ENCODE peak calls at places on chromosomes 7 and 10, in eight cellular contexts. W is cardiac fibroblast, X is T-cell, K is mucosa of gallbladder, T is LoVo, E is memory B cell, Y is suprapubic skin, O is lung microvascular endothelial cell. B is an unnamed sample.

GRCh38 chr7:1114505-1114904 is 26.6 kb downstream of the GPER1 start:
- DNase-seq in X (no peak), Y (no peak), K (no peak), E (no peak), W (no peak), O (no peak), T (no peak), B (peak; percentile 61)

GRCh38 chr7:55177589-55178261 is 158.9 kb downstream of the EGFR start:
- DNase-seq in T (no peak), X (no peak), E (no peak), K (peak; percentile 62), Y (no peak), W (peak; percentile 46), O (no peak), B (no peak)

GRCh38 chr7:6092953-6093354 is 61.8 kb downstream of the ANKRD61 start:
- DNase-seq in W (no peak), T (no peak), X (no peak), O (no peak), E (no peak), Y (no peak), K (no peak), B (no peak)

GRCh38 chr10:70974351-70974901 is 86.1 kb upstream of the PCBD1 start:
- DNase-seq in O (no peak), Y (no peak), T (peak; percentile 28), E (no peak), K (no peak), W (no peak), X (no peak), B (no peak)

GRCh38 chr10:51348622-51349021 is 274.3 kb downstream of the PRKG1 start:
- DNase-seq in T (no peak), X (no peak), E (no peak), O (no peak), K (no peak), W (no peak), Y (no peak), B (no peak)

GRCh38 chr7:108329514-108329913 is 126.7 kb downstream of the NRCAM start:
- DNase-seq in Y (no peak), E (no peak), W (no peak), K (no peak), X (no peak), O (no peak), T (no peak), B (no peak)

GRCh38 chr7:16785316-16785715 is 19.5 kb downstream of the AGR2 start:
- DNase-seq in X (no peak), E (no peak), O (no peak), W (no peak), K (no peak), T (no peak), Y (no peak), B (no peak)

GRCh38 chr10:115092555-115093285 is 445 bp upstream of the ATRNL1 start:
- DNase-seq in W (peak; percentile 48), O (peak; percentile 11), T (peak; percentile 16), Y (no peak), K (no peak), X (no peak), E (peak; percentile 69), B (no peak)

GRCh38 chr7:148697256-148697841 is 1.4 kb upstream of the CUL1 start:
- DNase-seq in O (peak; percentile 86), W (peak; percentile 75), E (no peak), Y (no peak), T (no peak), X (no peak), K (peak; percentile 24), B (no peak)

GRCh38 chr7:49396194-49396593 is 377.2 kb upstream of the VWC2 start:
- DNase-seq in K (no peak), O (no peak), X (no peak), Y (no peak), T (no peak), W (no peak), E (no peak), B (no peak)

GRCh38 chr7:57449904-57450303 is at the start of gene ZNF716:
- DNase-seq in O (no peak), W (no peak), Y (no peak), X (no peak), E (no peak), T (no peak), K (no peak), B (no peak)

GRCh38 chr10:14063531-14064317 is 267.0 kb downstream of the FRMD4A start:
- DNase-seq in O (no peak), W (peak; percentile 94), E (no peak), K (no peak), T (no peak), X (no peak), Y (no peak), B (no peak)

GRCh38 chr10:78162867-78163266 is 129.2 kb downstream of the RPS24 start:
- DNase-seq in Y (no peak), X (no peak), K (no peak), W (no peak), E (no peak), O (no peak), T (no peak), B (no peak)

GRCh38 chr7:861222-861621 is 15.1 kb upstream of the GET4 start:
- DNase-seq in O (no peak), T (no peak), X (no peak), K (peak; percentile 85), Y (no peak), W (no peak), E (no peak), B (peak; percentile 11)

GRCh38 chr10:124561206-124561605 is 99.6 kb downstream of the LHPP start:
- DNase-seq in X (no peak), E (no peak), T (no peak), K (no peak), W (no peak), O (no peak), Y (no peak), B (no peak)

GRCh38 chr7:105519353-105519752 is 2.7 kb downstream of the PUS7 start:
- DNase-seq in E (no peak), Y (no peak), T (no peak), W (no peak), X (no peak), K (no peak), O (no peak), B (no peak)

GRCh38 chr7:136635755-136636154 is 232.7 kb upstream of the CHRM2 start:
- DNase-seq in E (no peak), W (no peak), O (no peak), X (no peak), T (no peak), Y (no peak), K (no peak), B (no peak)

GRCh38 chr7:20598479-20599419 is 16.7 kb upstream of the ABCB5 start:
- DNase-seq in Y (no peak), K (no peak), T (peak; percentile 79), X (no peak), W (peak; percentile 76), O (peak; percentile 87), E (no peak), B (no peak)

GRCh38 chr7:41637051-41637450 is 65.8 kb downstream of the INHBA start:
- DNase-seq in X (no peak), K (no peak), O (no peak), W (no peak), E (no peak), T (no peak), Y (no peak), B (no peak)

GRCh38 chr10:37684765-37685164 is 172.6 kb downstream of the ZNF248 start:
- DNase-seq in K (no peak), T (no peak), X (no peak), W (no peak), Y (no peak), E (no peak), O (no peak), B (no peak)

GRCh38 chr10:8810677-8811076 is 756.2 kb downstream of the GATA3 start:
- DNase-seq in O (no peak), Y (no peak), E (no peak), K (no peak), T (no peak), W (no peak), X (no peak), B (no peak)

GRCh38 chr10:119495061-119495505 is 47.4 kb downstream of the RGS10 start:
- DNase-seq in O (no peak), Y (no peak), W (no peak), E (no peak), X (no peak), T (no peak), K (no peak), B (no peak)

B was measured in Right ventricle myocardium inferior.